ENCODE peak calls at places on chromosomes 1 and 21, in ten cellular contexts. One of them, this sample, is unnamed. For H3K4me1, the result is how much of the 10 kb centered on the place peaks cover.

GRCh38 chr1:21200767-21201166 is 24.1 kb upstream of the EIF4G3 start:
- DNase-seq in MM.1S: no peak
- DNase-seq in colonic mucosa: no peak
- DNase-seq in fibroblast of lung: peak
- DNase-seq in Karpas-422: no peak
- DNase-seq in neural progenitor cell: no peak
- DNase-seq in Peyer's patch: no peak
- DNase-seq in psoas muscle: no peak
- DNase-seq in CD4-positive, CD25-positive, alpha-beta regulatory T cell: no peak
- DNase-seq in breast epithelium: no peak
- DNase-seq in this sample: no peak

GRCh38 chr1:94709891-94710581 is 110.1 kb upstream of the SLC44A3 start:
- DNase-seq in MM.1S: no peak
- DNase-seq in colonic mucosa: no peak
- DNase-seq in fibroblast of lung: peak
- DNase-seq in Karpas-422: no peak
- DNase-seq in neural progenitor cell: no peak
- DNase-seq in Peyer's patch: no peak
- DNase-seq in psoas muscle: no peak
- DNase-seq in CD4-positive, CD25-positive, alpha-beta regulatory T cell: no peak
- DNase-seq in breast epithelium: no peak
- DNase-seq in this sample: no peak

GRCh38 chr1:204670152-204670927 is 15.2 kb downstream of the LRRN2 start:
- DNase-seq in MM.1S: no peak
- DNase-seq in colonic mucosa: no peak
- DNase-seq in fibroblast of lung: peak
- DNase-seq in Karpas-422: no peak
- DNase-seq in neural progenitor cell: no peak
- DNase-seq in Peyer's patch: no peak
- DNase-seq in psoas muscle: no peak
- DNase-seq in CD4-positive, CD25-positive, alpha-beta regulatory T cell: no peak
- DNase-seq in breast epithelium: no peak
- DNase-seq in this sample: no peak

GRCh38 chr1:182087304-182087703 is 25.8 kb upstream of the ZNF648 start:
- DNase-seq in MM.1S: no peak
- DNase-seq in colonic mucosa: no peak
- DNase-seq in fibroblast of lung: no peak
- DNase-seq in Karpas-422: no peak
- DNase-seq in neural progenitor cell: no peak
- DNase-seq in Peyer's patch: no peak
- DNase-seq in psoas muscle: no peak
- DNase-seq in CD4-positive, CD25-positive, alpha-beta regulatory T cell: no peak
- DNase-seq in breast epithelium: no peak
- DNase-seq in this sample: no peak

GRCh38 chr21:26388731-26389231 is 184.3 kb downstream of the CYYR1 start:
- DNase-seq in MM.1S: no peak
- DNase-seq in colonic mucosa: no peak
- DNase-seq in fibroblast of lung: peak
- DNase-seq in Karpas-422: no peak
- DNase-seq in neural progenitor cell: no peak
- DNase-seq in Peyer's patch: no peak
- DNase-seq in psoas muscle: no peak
- DNase-seq in CD4-positive, CD25-positive, alpha-beta regulatory T cell: no peak
- DNase-seq in breast epithelium: peak
- DNase-seq in this sample: no peak

GRCh38 chr1:234610061-234610581 is at the start of gene IRF2BP2:
- DNase-seq in MM.1S: peak
- DNase-seq in colonic mucosa: peak
- DNase-seq in fibroblast of lung: peak
- DNase-seq in Karpas-422: peak
- DNase-seq in neural progenitor cell: peak
- DNase-seq in Peyer's patch: peak
- DNase-seq in psoas muscle: peak
- DNase-seq in CD4-positive, CD25-positive, alpha-beta regulatory T cell: peak
- DNase-seq in breast epithelium: peak
- DNase-seq in this sample: peak

GRCh38 chr1:70153739-70154138 is 51.6 kb downstream of the LRRC40 start:
- DNase-seq in MM.1S: no peak
- DNase-seq in colonic mucosa: no peak
- DNase-seq in fibroblast of lung: no peak
- DNase-seq in Karpas-422: no peak
- DNase-seq in neural progenitor cell: no peak
- DNase-seq in Peyer's patch: no peak
- DNase-seq in psoas muscle: no peak
- DNase-seq in CD4-positive, CD25-positive, alpha-beta regulatory T cell: no peak
- DNase-seq in breast epithelium: no peak
- DNase-seq in this sample: no peak

GRCh38 chr1:103496014-103496635 is 29.4 kb upstream of the RNPC3 start:
- DNase-seq in MM.1S: no peak
- DNase-seq in colonic mucosa: no peak
- DNase-seq in fibroblast of lung: peak
- DNase-seq in Karpas-422: no peak
- DNase-seq in neural progenitor cell: no peak
- DNase-seq in Peyer's patch: no peak
- DNase-seq in psoas muscle: no peak
- DNase-seq in CD4-positive, CD25-positive, alpha-beta regulatory T cell: no peak
- DNase-seq in breast epithelium: no peak
- DNase-seq in this sample: no peak

GRCh38 chr1:214615111-214615510 is 12.1 kb downstream of the CENPF start:
- DNase-seq in MM.1S: no peak
- DNase-seq in colonic mucosa: no peak
- DNase-seq in fibroblast of lung: peak
- DNase-seq in Karpas-422: no peak
- DNase-seq in neural progenitor cell: no peak
- DNase-seq in Peyer's patch: no peak
- DNase-seq in psoas muscle: no peak
- DNase-seq in CD4-positive, CD25-positive, alpha-beta regulatory T cell: no peak
- DNase-seq in breast epithelium: no peak
- DNase-seq in this sample: no peak

GRCh38 chr1:9596419-9597123 is 7.9 kb downstream of the TMEM201 start:
- DNase-seq in MM.1S: no peak
- DNase-seq in colonic mucosa: no peak
- DNase-seq in fibroblast of lung: no peak
- DNase-seq in Karpas-422: no peak
- DNase-seq in neural progenitor cell: no peak
- DNase-seq in Peyer's patch: no peak
- DNase-seq in psoas muscle: no peak
- DNase-seq in CD4-positive, CD25-positive, alpha-beta regulatory T cell: no peak
- DNase-seq in breast epithelium: no peak
- DNase-seq in this sample: peak

GRCh38 chr1:234696148-234696576 is 86.2 kb upstream of the IRF2BP2 start:
- DNase-seq in MM.1S: no peak
- DNase-seq in colonic mucosa: no peak
- DNase-seq in fibroblast of lung: no peak
- DNase-seq in Karpas-422: no peak
- DNase-seq in neural progenitor cell: no peak
- DNase-seq in Peyer's patch: no peak
- DNase-seq in psoas muscle: no peak
- DNase-seq in CD4-positive, CD25-positive, alpha-beta regulatory T cell: no peak
- DNase-seq in breast epithelium: no peak
- DNase-seq in this sample: no peak

GRCh38 chr1:64183985-64184440 is 19.4 kb upstream of the UBE2U start:
- DNase-seq in MM.1S: no peak
- DNase-seq in colonic mucosa: no peak
- DNase-seq in fibroblast of lung: peak
- DNase-seq in Karpas-422: no peak
- DNase-seq in neural progenitor cell: no peak
- DNase-seq in Peyer's patch: no peak
- DNase-seq in psoas muscle: no peak
- DNase-seq in CD4-positive, CD25-positive, alpha-beta regulatory T cell: no peak
- DNase-seq in breast epithelium: no peak
- DNase-seq in this sample: no peak

GRCh38 chr21:45468051-45468970 is 63.3 kb downstream of the COL18A1 start:
- DNase-seq in MM.1S: no peak
- DNase-seq in colonic mucosa: no peak
- DNase-seq in fibroblast of lung: no peak
- DNase-seq in Karpas-422: no peak
- DNase-seq in neural progenitor cell: no peak
- DNase-seq in Peyer's patch: no peak
- DNase-seq in psoas muscle: peak
- DNase-seq in CD4-positive, CD25-positive, alpha-beta regulatory T cell: no peak
- DNase-seq in breast epithelium: no peak
- DNase-seq in this sample: no peak

DNA sequence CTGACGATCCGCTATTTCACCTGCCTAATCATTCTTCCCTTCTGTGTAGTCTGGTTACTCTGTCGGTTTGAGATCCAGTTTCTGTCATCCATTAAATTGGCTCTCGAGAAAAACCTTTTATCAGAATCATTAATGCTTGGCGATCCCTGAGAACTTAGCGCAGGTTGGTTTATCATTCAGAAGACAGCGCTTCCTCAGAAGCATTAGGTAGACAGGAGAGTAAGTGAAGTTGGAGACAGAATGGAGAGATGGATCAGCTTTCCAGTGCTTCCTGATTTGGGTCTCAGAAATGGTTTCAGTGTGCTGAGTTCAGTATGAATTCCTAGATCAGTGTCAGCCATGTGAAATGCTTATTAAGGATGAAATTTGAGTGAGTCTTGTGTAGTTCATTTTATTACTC is 1.3 kb downstream of the USP1 start:
- DNase-seq in MM.1S: peak
- DNase-seq in colonic mucosa: no peak
- DNase-seq in fibroblast of lung: peak
- DNase-seq in Karpas-422: peak
- DNase-seq in neural progenitor cell: no peak
- DNase-seq in Peyer's patch: no peak
- DNase-seq in psoas muscle: no peak
- DNase-seq in CD4-positive, CD25-positive, alpha-beta regulatory T cell: no peak
- DNase-seq in breast epithelium: no peak
- DNase-seq in this sample: no peak
- H3K27ac ChIP-seq in MM.1S: no peak
- H3K27ac ChIP-seq in colonic mucosa: no peak
- H3K27ac ChIP-seq in fibroblast of lung: peak
- H3K27ac ChIP-seq in Karpas-422: peak
- H3K27ac ChIP-seq in neural progenitor cell: no peak
- H3K27ac ChIP-seq in Peyer's patch: peak
- H3K27ac ChIP-seq in psoas muscle: peak
- H3K27ac ChIP-seq in CD4-positive, CD25-positive, alpha-beta regulatory T cell: no peak
- H3K27ac ChIP-seq in breast epithelium: peak
- H3K27ac ChIP-seq in this sample: no peak

GRCh38 chr1:197686702-197687355 is 88.5 kb downstream of the DENND1B start:
- DNase-seq in MM.1S: no peak
- DNase-seq in colonic mucosa: no peak
- DNase-seq in fibroblast of lung: no peak
- DNase-seq in Karpas-422: no peak
- DNase-seq in neural progenitor cell: no peak
- DNase-seq in Peyer's patch: no peak
- DNase-seq in psoas muscle: no peak
- DNase-seq in CD4-positive, CD25-positive, alpha-beta regulatory T cell: no peak
- DNase-seq in breast epithelium: no peak
- DNase-seq in this sample: no peak
- H3K4me3 ChIP-seq in MM.1S: no peak
- H3K4me3 ChIP-seq in colonic mucosa: no peak
- H3K4me3 ChIP-seq in fibroblast of lung: no peak
- H3K4me3 ChIP-seq in Karpas-422: no peak
- H3K4me3 ChIP-seq in neural progenitor cell: no peak
- H3K4me3 ChIP-seq in Peyer's patch: no peak
- H3K4me3 ChIP-seq in psoas muscle: no peak
- H3K4me3 ChIP-seq in CD4-positive, CD25-positive, alpha-beta regulatory T cell: no peak
- H3K4me3 ChIP-seq in breast epithelium: no peak
- H3K4me3 ChIP-seq in this sample: no peak

DNA sequence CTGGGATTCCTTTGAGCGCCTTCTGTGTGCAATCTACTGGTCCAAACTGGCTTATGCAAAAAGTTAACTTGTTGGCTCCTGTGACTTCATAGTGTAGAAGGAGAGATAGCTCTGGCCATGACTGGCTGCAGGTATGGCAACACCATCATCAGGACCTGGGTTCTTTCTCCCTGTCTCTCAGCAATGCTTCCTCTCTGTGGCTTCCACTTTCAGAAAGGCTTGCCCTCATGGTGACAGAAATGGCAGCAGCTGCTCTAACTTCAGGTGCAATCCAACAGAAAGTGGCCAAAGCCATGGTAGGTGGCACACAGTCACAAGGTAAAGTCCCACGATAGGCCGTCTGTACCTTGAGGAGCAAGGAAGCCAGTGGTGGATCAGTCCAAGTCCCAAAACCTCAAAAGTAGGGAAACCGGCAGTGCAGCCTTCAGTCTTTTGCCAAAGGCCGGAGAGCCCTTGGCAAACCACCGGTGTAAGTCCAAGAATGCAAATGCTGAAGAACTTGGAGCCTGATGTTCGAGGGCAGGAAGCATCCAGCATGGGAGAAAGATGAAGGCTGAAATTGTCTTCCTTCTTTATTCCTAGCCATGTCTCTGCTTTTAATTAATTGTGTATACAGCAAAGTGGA is 45.0 kb downstream of the ZBTB40 start:
- DNase-seq in MM.1S: peak
- DNase-seq in colonic mucosa: no peak
- DNase-seq in fibroblast of lung: no peak
- DNase-seq in Karpas-422: no peak
- DNase-seq in neural progenitor cell: no peak
- DNase-seq in Peyer's patch: no peak
- DNase-seq in psoas muscle: no peak
- DNase-seq in CD4-positive, CD25-positive, alpha-beta regulatory T cell: no peak
- DNase-seq in breast epithelium: no peak
- DNase-seq in this sample: no peak
- H3K4me1 ChIP-seq in MM.1S: half or more
- H3K4me1 ChIP-seq in colonic mucosa: under half
- H3K4me1 ChIP-seq in fibroblast of lung: under half
- H3K4me1 ChIP-seq in Karpas-422: under half
- H3K4me1 ChIP-seq in neural progenitor cell: under half
- H3K4me1 ChIP-seq in Peyer's patch: under half
- H3K4me1 ChIP-seq in psoas muscle: under half
- H3K4me1 ChIP-seq in CD4-positive, CD25-positive, alpha-beta regulatory T cell: under half
- H3K4me1 ChIP-seq in breast epithelium: under half
- H3K4me1 ChIP-seq in this sample: under half

GRCh38 chr1:243944429-243945160 is 94.6 kb upstream of the AKT3 start:
- DNase-seq in MM.1S: no peak
- DNase-seq in colonic mucosa: no peak
- DNase-seq in fibroblast of lung: peak
- DNase-seq in Karpas-422: no peak
- DNase-seq in neural progenitor cell: peak
- DNase-seq in Peyer's patch: no peak
- DNase-seq in psoas muscle: no peak
- DNase-seq in CD4-positive, CD25-positive, alpha-beta regulatory T cell: no peak
- DNase-seq in breast epithelium: no peak
- DNase-seq in this sample: no peak

GRCh38 chr1:243946946-243947345 is 96.9 kb upstream of the AKT3 start:
- DNase-seq in MM.1S: no peak
- DNase-seq in colonic mucosa: no peak
- DNase-seq in fibroblast of lung: no peak
- DNase-seq in Karpas-422: peak
- DNase-seq in neural progenitor cell: peak
- DNase-seq in Peyer's patch: no peak
- DNase-seq in psoas muscle: no peak
- DNase-seq in CD4-positive, CD25-positive, alpha-beta regulatory T cell: peak
- DNase-seq in breast epithelium: no peak
- DNase-seq in this sample: no peak

GRCh38 chr1:243946253-243946652 is 96.2 kb upstream of the AKT3 start:
- DNase-seq in MM.1S: no peak
- DNase-seq in colonic mucosa: no peak
- DNase-seq in fibroblast of lung: no peak
- DNase-seq in Karpas-422: no peak
- DNase-seq in neural progenitor cell: no peak
- DNase-seq in Peyer's patch: no peak
- DNase-seq in psoas muscle: no peak
- DNase-seq in CD4-positive, CD25-positive, alpha-beta regulatory T cell: no peak
- DNase-seq in breast epithelium: no peak
- DNase-seq in this sample: no peak

GRCh38 chr1:243943671-243944428 is 93.8 kb upstream of the AKT3 start:
- DNase-seq in MM.1S: no peak
- DNase-seq in colonic mucosa: no peak
- DNase-seq in fibroblast of lung: no peak
- DNase-seq in Karpas-422: no peak
- DNase-seq in neural progenitor cell: no peak
- DNase-seq in Peyer's patch: no peak
- DNase-seq in psoas muscle: no peak
- DNase-seq in CD4-positive, CD25-positive, alpha-beta regulatory T cell: no peak
- DNase-seq in breast epithelium: no peak
- DNase-seq in this sample: no peak

GRCh38 chr1:243945727-243946126 is 95.7 kb upstream of the AKT3 start:
- DNase-seq in MM.1S: no peak
- DNase-seq in colonic mucosa: no peak
- DNase-seq in fibroblast of lung: no peak
- DNase-seq in Karpas-422: no peak
- DNase-seq in neural progenitor cell: no peak
- DNase-seq in Peyer's patch: no peak
- DNase-seq in psoas muscle: no peak
- DNase-seq in CD4-positive, CD25-positive, alpha-beta regulatory T cell: no peak
- DNase-seq in breast epithelium: no peak
- DNase-seq in this sample: no peak
- H3K27ac ChIP-seq in MM.1S: no peak
- H3K27ac ChIP-seq in colonic mucosa: no peak
- H3K27ac ChIP-seq in fibroblast of lung: no peak
- H3K27ac ChIP-seq in Karpas-422: no peak
- H3K27ac ChIP-seq in neural progenitor cell: no peak
- H3K27ac ChIP-seq in Peyer's patch: no peak
- H3K27ac ChIP-seq in psoas muscle: no peak
- H3K27ac ChIP-seq in CD4-positive, CD25-positive, alpha-beta regulatory T cell: no peak
- H3K27ac ChIP-seq in breast epithelium: no peak
- H3K27ac ChIP-seq in this sample: no peak